ENCODE peak calls at places on chromosomes 2 and 18, in four cellular contexts. T, E, A and B are unnamed samples.
A peak's percentile ranks its signal among the peaks of the same experiment; 100 is the strongest.

GRCh38 chr18:52288403-52289004 is 51.5 kb upstream of the DCC start:
- DNase-seq in T (no peak), E (peak; percentile 15), A (peak; percentile 46), B (no peak)

GRCh38 chr2:20661981-20662937 is 4.7 kb upstream of the GDF7 start:
- DNase-seq in T (no peak), E (no peak), A (no peak), B (no peak)

GRCh38 chr2:169348321-169349002 is 13.9 kb downstream of the LRP2 start:
- DNase-seq in T (no peak), A (no peak), E (no peak), B (no peak)

GRCh38 chr18:79643049-79643765 is 36.4 kb upstream of the CTDP1 start:
- DNase-seq in E (no peak), A (peak; percentile 53), T (no peak), B (no peak)

GRCh38 chr18:76490701-76491171 is 4.3 kb downstream of the ZNF516 start:
- DNase-seq in E (peak; percentile 64), A (peak; percentile 62), T (peak; percentile 92), B (peak; percentile 53)

GRCh38 chr18:33201509-33201926 is 239.0 kb downstream of the CCDC178 start:
- DNase-seq in A (no peak), T (no peak), E (no peak), B (no peak)

GRCh38 chr2:11703700-11704099 is 33.7 kb upstream of the NTSR2 start:
- DNase-seq in A (no peak), T (no peak), E (no peak), B (no peak)

GRCh38 chr2:157404363-157404762 is 39.5 kb downstream of the CYTIP start:
- DNase-seq in A (peak; percentile 78), T (no peak), E (peak; percentile 73), B (no peak)

GRCh38 chr2:96802281-96802595 is 13.8 kb upstream of the CNNM3 start:
- DNase-seq in E (peak; percentile 47), A (peak; percentile 59), T (no peak), B (no peak)

GRCh38 chr2:70560452-70560851 is 6.8 kb upstream of the TGFA start:
- DNase-seq in E (no peak), T (peak; percentile 34), A (no peak), B (no peak)

DNA sequence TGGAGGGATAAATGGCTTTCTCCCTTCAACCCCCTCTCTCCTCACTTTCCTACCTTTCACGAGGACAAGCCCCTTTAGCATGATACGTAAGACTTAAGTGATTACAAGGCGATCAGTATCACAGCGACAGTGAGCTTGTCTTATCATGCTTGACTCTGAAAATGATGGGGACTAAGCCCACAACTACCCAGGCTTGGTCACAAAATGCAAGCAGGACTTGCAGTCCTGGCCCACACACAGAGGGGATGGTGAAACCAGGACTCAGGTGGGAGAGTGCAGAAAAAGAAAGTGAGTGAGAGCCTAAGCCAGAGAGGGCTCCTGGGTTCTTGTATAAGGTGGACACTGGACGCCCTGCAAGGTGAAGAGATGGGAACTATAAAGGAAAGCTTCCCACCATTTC is 95.7 kb upstream of the ARL4C start:
- DNase-seq in A (no peak), T (peak; percentile 66), E (no peak), B (no peak)
- TF ChIP-seq CTCF in A (no peak), T (no peak), E (no peak), B (no peak)

GRCh38 chr18:29436459-29436858 is 1259.5 kb upstream of the CDH2 start:
- DNase-seq in T (no peak), E (no peak), A (no peak), B (no peak)
- TF ChIP-seq CTCF in T (no peak), E (no peak), A (no peak), B (no peak)

GRCh38 chr2:42795275-42795674 is 2.9 kb upstream of the HAAO start:
- DNase-seq in T (no peak), E (no peak), A (no peak), B (no peak)

GRCh38 chr2:42795871-42796301 is 3.5 kb upstream of the HAAO start:
- DNase-seq in E (peak; percentile 70), A (no peak), T (no peak), B (no peak)

GRCh38 chr2:42799881-42800280 is 7.5 kb upstream of the HAAO start:
- DNase-seq in T (no peak), A (no peak), E (no peak), B (no peak)

GRCh38 chr2:42796427-42797248 is 4.3 kb upstream of the HAAO start:
- DNase-seq in A (no peak), E (peak; percentile 82), T (no peak), B (no peak)

DNA sequence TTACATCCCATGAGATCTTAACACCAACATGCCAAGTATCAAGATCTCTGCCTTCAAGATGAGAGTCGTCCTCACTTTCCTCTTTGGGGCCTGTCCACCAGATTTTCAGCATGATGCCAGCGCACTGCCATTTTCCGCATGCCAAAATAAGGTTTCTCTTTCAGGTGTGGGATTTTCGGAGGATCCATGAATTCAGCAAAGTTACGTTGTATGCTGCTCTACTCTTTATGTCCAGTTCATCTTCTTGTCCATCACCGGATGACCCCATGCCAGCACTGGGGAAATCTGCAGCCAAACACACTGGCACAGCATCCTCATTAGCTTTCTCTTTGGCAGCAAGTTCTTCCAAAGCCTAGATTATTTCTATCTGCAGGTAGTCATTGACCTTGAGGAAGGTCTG is 4.9 kb upstream of the HAAO start:
- DNase-seq in E (no peak), T (no peak), A (no peak), B (no peak)
- TF ChIP-seq CTCF in E (no peak), T (no peak), A (no peak), B (no peak)

GRCh38 chr18:28576941-28577340 is 400.0 kb upstream of the CDH2 start:
- DNase-seq in E (no peak), A (no peak), T (no peak), B (no peak)

GRCh38 chr18:28571929-28572328 is 395.0 kb upstream of the CDH2 start:
- DNase-seq in A (no peak), T (no peak), E (no peak), B (no peak)

GRCh38 chr18:28574175-28574574 is 397.2 kb upstream of the CDH2 start:
- DNase-seq in A (no peak), E (no peak), T (no peak), B (no peak)
- TF ChIP-seq CTCF in A (no peak), E (no peak), T (no peak), B (no peak)

GRCh38 chr2:7452110-7452851 is 535.1 kb downstream of the RNF144A start:
- DNase-seq in A (peak; percentile 81), E (no peak), T (no peak), B (no peak)
- TF ChIP-seq CTCF in A (no peak), E (no peak), T (no peak), B (no peak)

DNA sequence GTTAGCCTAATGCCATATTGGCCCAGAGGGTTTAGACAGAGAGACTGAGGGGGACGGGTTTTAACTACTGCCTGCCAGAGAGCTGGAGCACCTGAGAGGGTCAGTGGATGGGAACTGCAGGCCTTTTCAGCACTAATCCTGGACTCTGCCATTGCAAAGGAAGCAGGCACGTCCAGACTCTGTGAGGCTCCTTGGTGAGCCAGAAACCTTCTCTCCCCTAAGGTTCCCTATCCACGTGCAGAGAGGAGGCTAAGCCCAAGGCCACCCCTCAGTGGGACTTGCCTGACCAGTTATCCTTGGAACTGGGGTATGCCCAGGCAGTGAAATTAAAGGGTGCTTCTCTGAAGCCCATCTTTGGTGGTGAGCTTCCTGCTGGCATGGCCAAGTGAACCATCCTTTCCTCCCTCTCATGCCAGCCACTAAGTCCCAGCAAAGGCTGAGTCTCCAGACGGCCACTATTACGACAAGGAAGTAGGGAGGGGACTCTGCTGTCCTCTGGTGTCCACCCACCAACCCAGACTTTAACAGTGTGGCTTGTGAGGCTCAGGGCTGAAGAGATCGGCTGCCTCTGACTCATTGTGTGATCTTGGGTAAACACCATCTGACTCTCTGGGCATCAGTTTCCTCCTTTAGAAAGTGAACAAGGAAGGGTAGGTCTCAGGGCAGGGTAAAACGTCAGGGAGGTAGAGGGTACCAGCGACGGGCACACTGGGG is 3.9 kb upstream of the MLPH start:
- DNase-seq in A (no peak), T (no peak), E (no peak), B (peak; percentile 59)
- TF ChIP-seq CTCF in A (no peak), T (no peak), E (no peak), B (no peak)

DNA sequence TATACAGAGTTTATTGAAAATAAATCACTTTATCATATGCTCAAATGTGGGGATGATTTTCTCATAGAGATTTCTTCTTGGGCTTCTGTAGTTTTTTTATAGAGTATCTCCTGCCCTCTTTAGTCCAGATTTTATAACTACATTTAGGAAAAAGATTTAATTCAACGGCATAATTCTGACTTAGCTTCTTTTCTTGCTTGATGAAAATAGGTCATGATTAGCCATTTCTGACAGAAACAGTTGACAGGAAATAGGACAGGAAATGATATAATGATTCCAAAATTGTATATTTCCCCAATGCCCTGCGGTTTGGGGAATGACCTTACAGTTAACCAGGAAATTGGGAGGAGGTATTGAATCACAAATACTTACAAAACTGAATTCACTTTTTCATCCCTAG is 1531.9 kb upstream of the ACVR2A start:
- DNase-seq in A (no peak), T (no peak), E (no peak), B (no peak)
- TF ChIP-seq CTCF in A (no peak), T (peak; percentile 39), E (no peak), B (no peak)

DNA sequence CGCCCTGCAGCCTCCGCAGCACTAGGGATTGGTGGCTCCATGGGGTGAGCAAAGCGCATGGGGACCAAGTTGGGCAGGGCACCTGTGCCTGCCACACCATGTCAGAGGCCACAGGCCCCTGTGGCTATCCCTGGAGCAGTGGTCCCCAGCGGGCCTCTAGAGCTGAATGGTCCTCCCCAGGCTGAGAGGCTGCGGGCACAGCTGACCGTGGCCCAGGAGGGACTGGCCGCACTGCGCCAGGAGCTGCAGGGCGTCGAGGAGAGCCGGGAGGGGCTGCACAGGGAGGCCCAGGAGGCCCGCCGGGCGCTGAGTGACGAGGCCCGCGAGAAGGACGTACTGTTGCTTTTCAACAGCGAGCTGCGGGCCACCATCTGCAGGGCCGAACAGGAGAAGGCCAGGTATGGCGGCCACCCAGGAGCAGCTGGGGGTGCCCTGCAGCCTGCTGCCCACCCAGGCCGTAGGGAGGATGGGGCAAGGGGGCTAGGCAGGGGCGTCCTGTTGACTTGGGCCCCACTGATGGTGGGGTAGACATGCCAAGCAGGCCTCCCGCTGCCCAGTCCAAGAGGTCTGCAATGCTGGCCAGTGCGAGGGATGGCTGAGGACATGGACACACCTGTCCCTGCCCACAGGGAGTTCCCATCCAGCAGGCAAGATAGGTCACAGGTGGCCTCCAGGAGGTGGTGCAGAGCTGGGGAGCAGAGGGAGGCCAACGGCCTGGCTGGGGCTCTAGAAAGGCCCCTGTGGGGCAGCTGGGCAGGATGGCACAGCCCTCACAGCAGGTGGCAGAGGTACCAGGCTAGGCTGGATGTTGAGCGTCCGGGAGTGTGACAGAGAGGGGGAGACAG is 34.8 kb upstream of the SNED1 start:
- DNase-seq in T (no peak), A (no peak), E (no peak), B (no peak)
- TF ChIP-seq CTCF in T (no peak), A (no peak), E (no peak), B (no peak)

DNA sequence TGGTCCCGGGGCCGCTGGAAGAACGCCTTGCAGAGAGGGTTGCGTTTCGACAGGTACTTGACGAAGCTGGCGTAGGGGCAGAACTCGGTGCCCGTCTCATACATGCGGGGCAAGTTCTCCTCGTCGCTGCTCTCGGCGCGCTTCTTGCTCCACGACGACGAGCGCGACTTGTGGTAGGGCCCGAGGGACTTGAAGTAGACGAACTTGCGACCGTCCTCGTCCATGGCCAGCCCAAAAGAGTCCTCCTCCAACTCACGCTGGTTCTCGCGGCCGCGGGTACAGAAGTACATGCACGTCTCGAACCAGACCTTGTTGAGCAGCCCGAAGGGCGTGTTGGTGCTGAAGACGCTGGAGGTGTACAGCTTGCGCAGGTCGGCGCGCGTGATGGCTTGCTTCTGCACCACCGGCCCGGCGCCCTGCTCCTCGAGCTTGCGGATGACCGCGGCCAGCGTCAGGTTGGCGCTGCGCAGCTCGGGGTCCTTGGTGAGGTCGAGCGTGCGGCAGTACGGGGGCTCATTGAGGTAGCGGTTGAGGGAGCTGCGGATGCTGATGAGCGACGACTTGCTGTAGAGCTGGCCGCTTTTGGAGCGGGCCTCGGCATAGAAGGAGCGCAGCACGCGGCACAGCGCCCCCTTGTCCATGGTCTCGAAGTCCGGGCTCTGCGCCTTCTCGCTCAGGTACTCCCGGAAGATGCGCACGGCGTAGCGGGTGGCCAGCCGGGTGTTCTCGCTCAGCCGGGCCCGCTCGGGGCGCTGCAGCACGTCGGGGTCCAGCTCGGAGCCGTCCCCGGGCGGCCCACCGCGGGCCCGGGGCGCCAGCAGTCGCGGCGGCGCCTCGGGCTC is 830 bp downstream of the KCTD1 start:
- DNase-seq in A (peak; percentile 75), E (peak; percentile 77), T (peak; percentile 86), B (peak; percentile 29)
- TF ChIP-seq CTCF in A (peak; percentile 46), E (peak; percentile 57), T (peak; percentile 51), B (no peak)